ENCODE peak calls at places on chromosome 10, in six cellular contexts. F is prostate gland; E is AG10803; W is stomach; H is activated T-helper 9 cell treated with anti-CD3 and anti-CD28 coated beads, Interleukin-2, amount 50 U/mL, for 16 hours; S is NCI-H2171. Z is an unnamed sample.

GRCh38 chr10:314871-315270 is 179.6 kb downstream of the ZMYND11 start:
- DNase-seq in F (no peak), E (peak; percentile 43), W (no peak), H (no peak), S (no peak), Z (no peak)

GRCh38 chr10:30903397-30904138 is 128.1 kb downstream of the ZNF438 start:
- DNase-seq in F (no peak), E (no peak), W (no peak), H (no peak), S (no peak), Z (no peak)

GRCh38 chr10:131980757-131981428 is 830 bp downstream of the BNIP3 start:
- DNase-seq in F (no peak), E (peak; percentile 15), W (no peak), H (no peak), S (no peak), Z (no peak)

GRCh38 chr10:124342821-124343170 is 75.9 kb downstream of the OAT start:
- DNase-seq in F (no peak), E (no peak), W (no peak), H (no peak), S (no peak), Z (no peak)

GRCh38 chr10:308101-308500 is 172.8 kb downstream of the ZMYND11 start:
- DNase-seq in F (no peak), E (no peak), W (peak; percentile 34), H (no peak), S (no peak), Z (no peak)

GRCh38 chr10:42149027-42149700 is 489.2 kb downstream of the ZNF33B start:
- DNase-seq in F (peak; percentile 5), E (peak; percentile 8), W (no peak), H (no peak), S (no peak), Z (no peak)

GRCh38 chr10:116798859-116799258 is 50.4 kb upstream of the ENO4 start:
- DNase-seq in F (no peak), E (no peak), W (no peak), H (no peak), S (no peak), Z (no peak)

GRCh38 chr10:46042527-46042926 is 3.5 kb downstream of the MSMB start:
- DNase-seq in F (no peak), E (no peak), W (no peak), H (no peak), S (peak; percentile 39), Z (no peak)

GRCh38 chr10:131371571-131371970 is 60.0 kb upstream of the TCERG1L start:
- DNase-seq in F (no peak), E (no peak), W (no peak), H (no peak), S (no peak), Z (no peak)

GRCh38 chr10:1600861-1601260 is 136.5 kb downstream of the ADARB2 start:
- DNase-seq in F (peak; percentile 74), E (no peak), W (no peak), H (no peak), S (no peak), Z (no peak)

GRCh38 chr10:98460837-98461499 is 14.2 kb upstream of the HPS1 start:
- DNase-seq in F (no peak), E (peak; percentile 87), W (peak; percentile 53), H (no peak), S (no peak), Z (no peak)

GRCh38 chr10:77253037-77253436 is 384.6 kb downstream of the KCNMA1 start:
- DNase-seq in F (no peak), E (no peak), W (no peak), H (no peak), S (no peak), Z (no peak)

GRCh38 chr10:61284222-61284890 is 168.8 kb downstream of the TMEM26 start:
- DNase-seq in F (peak; percentile 45), E (peak; percentile 69), W (no peak), H (no peak), S (no peak), Z (no peak)

GRCh38 chr10:30987463-30987862 is 44.2 kb downstream of the ZNF438 start:
- DNase-seq in F (no peak), E (no peak), W (no peak), H (no peak), S (no peak), Z (no peak)

GRCh38 chr10:24715246-24715769 is 8.4 kb downstream of the ARHGAP21 start:
- DNase-seq in F (no peak), E (no peak), W (no peak), H (no peak), S (no peak), Z (no peak)

GRCh38 chr10:99983280-99983988 is 26.3 kb downstream of the DNMBP start:
- DNase-seq in F (no peak), E (peak; percentile 85), W (no peak), H (no peak), S (no peak), Z (no peak)

GRCh38 chr10:110522365-110522988 is 24.8 kb downstream of the DUSP5 start:
- DNase-seq in F (no peak), E (peak; percentile 37), W (no peak), H (no peak), S (no peak), Z (no peak)

GRCh38 chr10:114604357-114605129 is 53.5 kb downstream of the ABLIM1 start:
- DNase-seq in F (no peak), E (no peak), W (no peak), H (no peak), S (no peak), Z (no peak)

GRCh38 chr10:50501478-50501877 is 122.3 kb downstream of the SGMS1 start:
- DNase-seq in F (no peak), E (no peak), W (no peak), H (no peak), S (no peak), Z (no peak)

GRCh38 chr10:130016095-130016494 is 52.0 kb upstream of the EBF3 start:
- DNase-seq in F (no peak), E (no peak), W (no peak), H (no peak), S (no peak), Z (no peak)

GRCh38 chr10:37496061-37496460 is 361.3 kb downstream of the ZNF248 start:
- DNase-seq in F (no peak), E (no peak), W (no peak), H (no peak), S (no peak), Z (no peak)

GRCh38 chr10:28554952-28555351 is 22.0 kb downstream of the WAC start:
- DNase-seq in F (no peak), E (no peak), W (no peak), H (no peak), S (no peak), Z (no peak)

GRCh38 chr10:11921800-11922387 is 98.7 kb downstream of the PROSER2 start:
- DNase-seq in F (no peak), E (no peak), W (peak; percentile 17), H (no peak), S (no peak), Z (no peak)

GRCh38 chr10:89695307-89695706 is 6.1 kb upstream of the KIF20B start:
- DNase-seq in F (no peak), E (no peak), W (no peak), H (no peak), S (no peak), Z (no peak)

GRCh38 chr10:33273295-33274002 is 61.0 kb downstream of the NRP1 start:
- DNase-seq in F (peak; percentile 90), E (peak; percentile 100), W (peak; percentile 94), H (no peak), S (peak; percentile 88), Z (no peak)

GRCh38 chr10:1829712-1830111 is 92.4 kb upstream of the ADARB2 start:
- DNase-seq in F (no peak), E (no peak), W (no peak), H (no peak), S (no peak), Z (no peak)

GRCh38 chr10:60073781-60074656 is 167.7 kb upstream of the CCDC6 start:
- DNase-seq in F (no peak), E (no peak), W (no peak), H (no peak), S (no peak), Z (no peak)

GRCh38 chr10:131933695-131934086 is 32.9 kb downstream of the PPP2R2D start:
- DNase-seq in F (no peak), E (no peak), W (no peak), H (no peak), S (no peak), Z (no peak)

GRCh38 chr10:109187677-109188076 is 735.6 kb downstream of the XPNPEP1 start:
- DNase-seq in F (no peak), E (no peak), W (no peak), H (no peak), S (no peak), Z (no peak)

Z was measured in NK-92 treated with Interleukin-12 subunit alpha and Interleukin-12 subunit beta, amount 100 ng/mL, for 24 hours.